ENCODE peak calls at places on chromosomes 1 and 21, in nine cellular contexts. J, Y, R, G, T, V, X, F and N are unnamed samples.
A peak's percentile ranks its signal among the peaks of the same experiment; 100 is the strongest.

GRCh38 chr1:197806718-197807117 is 31.4 kb upstream of the DENND1B start:
- DNase-seq in V (no peak), R (no peak), Y (no peak), G (no peak), T (no peak), X (no peak), F (no peak), J (no peak), N (no peak)

GRCh38 chr1:152398812-152399698 is 15.0 kb downstream of the CRNN start:
- DNase-seq in R (no peak), F (no peak), V (no peak), J (peak; percentile 66), G (no peak), T (no peak), Y (no peak), X (no peak), N (no peak)

GRCh38 chr1:201137579-201138310 is 10.8 kb upstream of the ASCL5 start:
- DNase-seq in Y (peak; percentile 75), V (peak; percentile 71), X (peak; percentile 90), G (peak; percentile 71), J (no peak), T (peak; percentile 55), F (peak; percentile 46), R (no peak), N (no peak)

GRCh38 chr1:53070621-53071020 is 8.6 kb downstream of the PODN start:
- DNase-seq in R (peak; percentile 56), X (peak; percentile 50), T (peak; percentile 8), Y (no peak), G (no peak), J (no peak), V (peak; percentile 33), F (no peak), N (no peak)

GRCh38 chr1:47827032-47827585 is 170.1 kb downstream of the TRABD2B start:
- DNase-seq in G (no peak), J (no peak), V (no peak), T (no peak), X (no peak), Y (no peak), R (no peak), F (no peak), N (no peak)

GRCh38 chr21:45489480-45489982 is 52.7 kb downstream of the SLC19A1 start:
- DNase-seq in X (no peak), R (no peak), Y (no peak), J (no peak), G (no peak), F (no peak), V (no peak), T (no peak), N (no peak)

GRCh38 chr1:229303855-229304254 is 32.9 kb downstream of the RAB4A start:
- DNase-seq in X (no peak), Y (no peak), R (no peak), V (no peak), T (no peak), J (no peak), G (no peak), F (no peak), N (no peak)

GRCh38 chr1:217138839-217139466 is 415.7 kb upstream of the ESRRG start:
- DNase-seq in X (no peak), J (no peak), R (no peak), T (no peak), Y (no peak), F (no peak), V (no peak), G (no peak), N (no peak)

GRCh38 chr1:245710961-245711903 is 556.4 kb downstream of the KIF26B start:
- DNase-seq in V (no peak), J (no peak), F (no peak), Y (no peak), R (no peak), T (no peak), G (no peak), X (no peak), N (no peak)

GRCh38 chr1:116490588-116490987 is 80.2 kb downstream of the CD58 start:
- DNase-seq in Y (no peak), T (no peak), V (no peak), X (no peak), F (no peak), J (no peak), R (no peak), G (no peak), N (no peak)

GRCh38 chr1:155226910-155227260 is 18.4 kb downstream of the MTX1 start:
- DNase-seq in F (no peak), T (peak; percentile 31), V (peak; percentile 65), Y (peak; percentile 53), J (peak; percentile 73), G (peak; percentile 45), R (peak; percentile 71), X (no peak), N (no peak)

GRCh38 chr1:155228096-155228427 is 19.6 kb downstream of the MTX1 start:
- DNase-seq in G (no peak), F (no peak), X (no peak), V (no peak), T (no peak), Y (no peak), R (no peak), J (no peak), N (no peak)

GRCh38 chr1:155226188-155226909 is 17.9 kb downstream of the MTX1 start:
- DNase-seq in R (peak; percentile 74), Y (peak; percentile 75), G (peak; percentile 87), X (peak; percentile 90), F (peak; percentile 82), J (peak; percentile 77), T (peak; percentile 53), V (peak; percentile 81), N (no peak)

GRCh38 chr1:155223017-155223416 is 14.5 kb downstream of the MTX1 start:
- DNase-seq in V (no peak), F (no peak), R (no peak), J (no peak), T (no peak), G (no peak), X (no peak), Y (no peak), N (no peak)

GRCh38 chr1:155227261-155228095 is 19.0 kb downstream of the MTX1 start:
- DNase-seq in G (peak; percentile 99), R (peak; percentile 98), J (peak; percentile 99), T (peak; percentile 99), F (peak; percentile 97), Y (peak; percentile 98), X (peak; percentile 99), V (peak; percentile 98), N (peak; percentile 92)
- TF ChIP-seq POLR2A in G (peak; percentile 81), R (peak; percentile 81), J (peak; percentile 82), T (peak; percentile 74), F (peak; percentile 74), Y (no peak), X (peak; percentile 42), V (peak; percentile 65), N (no peak)

DNA sequence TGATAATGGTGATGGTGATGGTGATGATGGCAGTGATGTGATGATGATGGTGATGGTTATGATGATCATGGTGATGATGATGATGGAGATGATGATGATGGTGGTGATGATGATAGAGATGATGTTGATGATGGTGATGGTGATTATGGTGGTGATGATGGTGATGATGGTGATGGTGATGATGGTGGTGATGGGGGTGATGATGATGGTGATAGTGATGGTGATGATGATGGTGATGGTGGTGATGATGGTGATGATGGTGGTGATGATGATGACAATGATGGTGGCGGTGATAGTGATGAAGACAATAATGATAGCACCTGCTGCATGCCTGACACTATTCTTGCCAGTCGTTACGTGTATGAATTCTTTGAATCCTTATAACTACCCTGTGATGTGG is 317.9 kb upstream of the AJAP1 start:
- DNase-seq in T (no peak), F (no peak), G (no peak), V (no peak), J (no peak), Y (no peak), R (no peak), X (no peak), N (no peak)
- H3K9me3 ChIP-seq in T (no peaks in the 10 kb centered on the region), F (no peaks in the 10 kb centered on the region), G (no peaks in the 10 kb centered on the region), V (no peaks in the 10 kb centered on the region), J (no peaks in the 10 kb centered on the region), Y (peaks cover 7% of the 10 kb centered on the region), R (no peaks in the 10 kb centered on the region), X (no peaks in the 10 kb centered on the region), N (no peaks in the 10 kb centered on the region)

DNA sequence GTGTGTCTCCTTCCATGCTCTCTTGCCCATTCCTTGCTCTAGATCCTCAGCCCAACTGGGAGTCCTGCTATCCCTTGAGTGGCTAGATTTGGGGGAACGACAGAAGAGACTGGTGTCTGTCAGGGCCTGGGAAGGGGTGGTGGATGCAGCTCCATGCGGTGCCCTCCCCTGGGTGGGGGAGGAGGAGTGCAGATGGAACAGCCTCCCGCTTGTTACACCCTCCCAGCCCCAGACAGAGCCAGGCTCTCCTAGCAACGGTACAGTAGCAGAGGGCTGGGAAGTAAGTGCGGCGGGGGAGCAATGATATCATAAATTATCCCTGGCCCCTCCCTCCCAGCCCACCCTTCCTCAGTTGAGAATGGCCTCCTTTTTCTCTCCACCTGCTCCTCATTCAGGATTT is 37.2 kb downstream of the RHBG start:
- DNase-seq in F (no peak), G (no peak), T (no peak), X (no peak), J (no peak), R (no peak), Y (no peak), V (no peak), N (no peak)
- TF ChIP-seq POLR2A in F (no peak), G (no peak), T (no peak), X (no peak), J (no peak), R (no peak), Y (no peak), V (no peak), N (no peak)

GRCh38 chr1:4697801-4698200 is 43.4 kb downstream of the AJAP1 start:
- DNase-seq in X (no peak), V (no peak), R (peak; percentile 20), F (no peak), G (no peak), J (no peak), T (no peak), Y (no peak), N (no peak)
- H3K9me3 ChIP-seq in X (no peaks in the 10 kb centered on the region), V (no peaks in the 10 kb centered on the region), R (no peaks in the 10 kb centered on the region), F (no peaks in the 10 kb centered on the region), G (no peaks in the 10 kb centered on the region), J (no peaks in the 10 kb centered on the region), T (no peaks in the 10 kb centered on the region), Y (no peaks in the 10 kb centered on the region), N (no peaks in the 10 kb centered on the region)